ENCODE peak calls at places on chromosomes 2 and 18, in six cellular contexts. Z, N, K, P, B and F are unnamed samples.

GRCh38 chr2:45821558-45822271 is 170.2 kb downstream of the PRKCE start:
- DNase-seq in Z (no peak), N (no peak), K (peak), P (peak), B (no peak), F (no peak)

GRCh38 chr2:160372010-160372356 is 121.6 kb downstream of the RBMS1 start:
- DNase-seq in Z (no peak), N (no peak), K (no peak), P (no peak), B (no peak), F (no peak)

GRCh38 chr2:60234274-60234976 is 319.0 kb downstream of the BCL11A start:
- DNase-seq in Z (no peak), N (no peak), K (no peak), P (no peak), B (no peak), F (no peak)

GRCh38 chr2:174587607-174588006 is 10.0 kb downstream of the WIPF1 start:
- DNase-seq in Z (no peak), N (no peak), K (no peak), P (no peak), B (no peak), F (no peak)

GRCh38 chr2:145007673-145008263 is 487.8 kb upstream of the ZEB2 start:
- DNase-seq in Z (no peak), N (no peak), K (peak), P (no peak), B (no peak), F (peak)

GRCh38 chr2:219087371-219087770 is 26.6 kb upstream of the IHH start:
- DNase-seq in Z (no peak), N (no peak), K (no peak), P (no peak), B (no peak), F (no peak)

GRCh38 chr2:204967199-204967995 is 422.1 kb downstream of the PARD3B start:
- DNase-seq in Z (no peak), N (no peak), K (no peak), P (no peak), B (no peak), F (peak)

GRCh38 chr18:38944446-38945024 is 1378.9 kb upstream of the CELF4 start:
- DNase-seq in Z (no peak), N (no peak), K (no peak), P (no peak), B (no peak), F (no peak)

GRCh38 chr2:222877556-222878278 is 16.9 kb downstream of the ACSL3 start:
- DNase-seq in Z (no peak), N (no peak), K (no peak), P (no peak), B (no peak), F (no peak)

GRCh38 chr2:160365691-160366367 is 127.8 kb downstream of the RBMS1 start:
- DNase-seq in Z (no peak), N (no peak), K (peak), P (no peak), B (no peak), F (peak)